ENCODE peak calls at places on chromosome 19, in six cellular contexts. L, A, Q, T, F and V are unnamed samples.

GRCh38 chr19:58545286-58546068 is 1.6 kb downstream of the TRIM28 start:
- DNase-seq in L (no peak), A (no peak), Q (no peak), T (no peak), F (no peak), V (no peak)

GRCh38 chr19:30651066-30651465 is 278.9 kb downstream of the ZNF536 start:
- DNase-seq in L (no peak), A (no peak), Q (no peak), T (no peak), F (no peak), V (no peak)

GRCh38 chr19:42255766-42256750 is 1.1 kb upstream of the ERF start:
- DNase-seq in L (no peak), A (no peak), Q (no peak), T (no peak), F (no peak), V (no peak)

GRCh38 chr19:31139871-31140505 is 209.2 kb downstream of the TSHZ3 start:
- DNase-seq in L (no peak), A (no peak), Q (no peak), T (no peak), F (no peak), V (no peak)

GRCh38 chr19:50835785-50836542 is 2.6 kb upstream of the KLK15 start:
- DNase-seq in L (peak), A (peak), Q (peak), T (peak), F (no peak), V (peak)

GRCh38 chr19:46840157-46840942 is 10.3 kb downstream of the AP2S1 start:
- DNase-seq in L (peak), A (peak), Q (no peak), T (peak), F (no peak), V (peak)

GRCh38 chr19:29154163-29154562 is 58.8 kb downstream of the UQCRFS1 start:
- DNase-seq in L (no peak), A (no peak), Q (no peak), T (no peak), F (no peak), V (no peak)

GRCh38 chr19:49677232-49677881 is at the start of gene PRMT1:
- DNase-seq in L (peak), A (no peak), Q (no peak), T (peak), F (no peak), V (no peak)

GRCh38 chr19:53507523-53508442 is 30.2 kb upstream of the ZNF331 start:
- DNase-seq in L (no peak), A (no peak), Q (no peak), T (peak), F (no peak), V (no peak)

GRCh38 chr19:34336781-34337271 is 28.2 kb upstream of the GPI start:
- DNase-seq in L (no peak), A (no peak), Q (no peak), T (no peak), F (no peak), V (no peak)

GRCh38 chr19:15115080-15115479 is 7.9 kb downstream of the SYDE1 start:
- DNase-seq in L (no peak), A (no peak), Q (no peak), T (no peak), F (no peak), V (no peak)

GRCh38 chr19:11420894-11421606 is 1.9 kb upstream of the RGL3 start:
- DNase-seq in L (peak), A (no peak), Q (no peak), T (no peak), F (no peak), V (no peak)

GRCh38 chr19:30371960-30372824 is at the start of gene ZNF536:
- DNase-seq in L (no peak), A (no peak), Q (no peak), T (no peak), F (no peak), V (no peak)

GRCh38 chr19:47239610-47240296 is 8.8 kb upstream of the BBC3 start:
- DNase-seq in L (no peak), A (no peak), Q (no peak), T (no peak), F (no peak), V (no peak)

GRCh38 chr19:29963576-29963975 is 21.5 kb downstream of the URI1 start:
- DNase-seq in L (no peak), A (no peak), Q (no peak), T (no peak), F (no peak), V (no peak)

GRCh38 chr19:12163841-12164240 is 945 bp downstream of the ZNF136 start:
- DNase-seq in L (peak), A (no peak), Q (no peak), T (no peak), F (no peak), V (no peak)

GRCh38 chr19:22144394-22144793 is 52.4 kb downstream of the ZNF676 start:
- DNase-seq in L (peak), A (no peak), Q (no peak), T (no peak), F (no peak), V (no peak)

GRCh38 chr19:1825909-1826556 is 14.0 kb upstream of the ATP8B3 start:
- DNase-seq in L (peak), A (peak), Q (no peak), T (peak), F (peak), V (peak)

GRCh38 chr19:31911577-31911976 is 433.8 kb upstream of the ZNF507 start:
- DNase-seq in L (no peak), A (no peak), Q (no peak), T (no peak), F (no peak), V (no peak)

GRCh38 chr19:21848706-21849105 is 12.7 kb upstream of the ZNF43 start:
- DNase-seq in L (no peak), A (no peak), Q (no peak), T (no peak), F (no peak), V (no peak)

GRCh38 chr19:6767357-6768235 is at the start of gene SH2D3A:
- DNase-seq in L (peak), A (peak), Q (peak), T (peak), F (peak), V (peak)

GRCh38 chr19:33683881-33684549 is 62.3 kb downstream of the CHST8 start:
- DNase-seq in L (peak), A (peak), Q (no peak), T (peak), F (peak), V (no peak)

GRCh38 chr19:23470873-23471555 is 75.7 kb upstream of the ZNF91 start:
- DNase-seq in L (no peak), A (no peak), Q (no peak), T (no peak), F (no peak), V (no peak)

GRCh38 chr19:38095411-38096308 is 128.4 kb downstream of the DPF1 start:
- DNase-seq in L (peak), A (peak), Q (peak), T (peak), F (peak), V (no peak)

GRCh38 chr19:10915511-10916091 is 12.8 kb downstream of the YIPF2 start:
- DNase-seq in L (no peak), A (no peak), Q (no peak), T (no peak), F (no peak), V (no peak)

GRCh38 chr19:4373601-4374441 is 26.5 kb downstream of the SH3GL1 start:
- DNase-seq in L (no peak), A (no peak), Q (no peak), T (no peak), F (no peak), V (no peak)

GRCh38 chr19:47699360-47699917 is 13.8 kb upstream of the EHD2 start:
- DNase-seq in L (peak), A (peak), Q (no peak), T (peak), F (no peak), V (peak)

GRCh38 chr19:45821570-45821969 is 6.5 kb upstream of the RSPH6A start:
- DNase-seq in L (no peak), A (no peak), Q (no peak), T (no peak), F (no peak), V (no peak)

GRCh38 chr19:32945260-32945659 is 26.5 kb downstream of the CEP89 start:
- DNase-seq in L (no peak), A (no peak), Q (no peak), T (no peak), F (no peak), V (no peak)

GRCh38 chr19:12913011-12913561 is 6.0 kb downstream of the SYCE2 start:
- DNase-seq in L (peak), A (no peak), Q (no peak), T (peak), F (no peak), V (no peak)

GRCh38 chr19:33404916-33405315 is 31.4 kb downstream of the CEBPG start:
- DNase-seq in L (no peak), A (no peak), Q (no peak), T (no peak), F (no peak), V (no peak)

GRCh38 chr19:11172576-11172975 is 17.0 kb upstream of the SPC24 start:
- DNase-seq in L (no peak), A (no peak), Q (no peak), T (no peak), F (no peak), V (no peak)

GRCh38 chr19:47729468-47729798 is 15.9 kb upstream of the NOP53 start:
- DNase-seq in L (peak), A (no peak), Q (no peak), T (no peak), F (no peak), V (no peak)

GRCh38 chr19:409006-409514 is at the start of gene C2CD4C:
- DNase-seq in L (peak), A (no peak), Q (no peak), T (no peak), F (no peak), V (no peak)

GRCh38 chr19:20333508-20333907 is 166.5 kb downstream of the ZNF486 start:
- DNase-seq in L (no peak), A (no peak), Q (no peak), T (no peak), F (no peak), V (no peak)

GRCh38 chr19:29528350-29528945 is 2.7 kb downstream of the VSTM2B start:
- DNase-seq in L (peak), A (peak), Q (peak), T (peak), F (peak), V (peak)

GRCh38 chr19:52734340-52734892 is 428 bp downstream of the ZNF611 start:
- DNase-seq in L (peak), A (no peak), Q (no peak), T (no peak), F (no peak), V (peak)

GRCh38 chr19:38455031-38455430 is 21.5 kb downstream of the RYR1 start:
- DNase-seq in L (no peak), A (no peak), Q (no peak), T (peak), F (no peak), V (no peak)

DNA sequence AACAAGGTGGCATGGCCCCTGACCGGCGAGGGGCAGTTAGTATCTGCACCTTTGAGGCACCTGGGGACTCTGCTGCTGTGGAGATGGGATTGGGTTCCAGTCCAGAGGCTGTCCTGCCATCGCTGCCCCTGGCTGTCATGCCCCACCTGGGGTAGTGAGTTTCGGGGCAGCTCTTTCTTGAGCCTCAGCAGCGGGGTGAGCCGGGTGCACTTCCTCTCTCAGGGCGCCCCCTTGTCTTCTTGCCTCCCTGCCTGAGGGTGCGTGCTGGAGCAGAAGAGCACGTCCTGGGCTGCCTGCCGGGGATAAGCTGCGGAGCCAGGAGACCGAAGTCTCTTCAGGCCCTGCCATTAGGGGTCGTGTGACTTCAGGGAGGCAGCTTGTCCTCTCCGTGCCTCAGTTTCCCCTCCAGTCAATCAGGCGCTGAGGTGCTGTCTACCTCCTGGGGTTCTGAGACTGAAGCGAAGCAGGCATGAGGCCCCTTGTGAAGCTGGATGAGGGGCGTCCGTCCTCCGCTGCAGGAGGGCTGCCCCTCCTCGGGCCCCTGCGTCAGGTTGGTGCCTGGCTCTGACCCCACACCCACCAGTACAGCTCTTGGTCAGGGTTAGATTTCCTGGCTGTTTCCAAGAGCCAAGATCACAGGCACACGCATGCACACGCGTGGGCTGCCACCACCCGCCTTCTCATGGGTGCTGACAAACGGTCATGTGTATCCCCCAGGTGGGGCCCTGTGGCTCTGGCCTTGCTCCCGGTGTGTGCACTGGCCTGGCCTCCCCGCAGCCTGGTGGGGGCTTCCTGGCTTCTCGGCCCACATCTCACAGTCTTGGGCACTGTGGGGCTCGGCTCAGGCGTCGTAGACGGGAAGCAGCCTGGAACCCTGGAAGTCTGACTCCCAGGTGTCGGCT is 8.3 kb downstream of the GNA11 start:
- DNase-seq in L (no peak), A (no peak), Q (no peak), T (no peak), F (no peak), V (no peak)
- TF ChIP-seq TAF1 in L (no peak), A (no peak), Q (no peak), T (no peak), F (no peak), V (no peak)

GRCh38 chr19:18500820-18501219 is 21.1 kb downstream of the ELL start:
- DNase-seq in L (no peak), A (no peak), Q (no peak), T (no peak), F (no peak), V (no peak)

GRCh38 chr19:18499055-18499775 is 22.7 kb downstream of the ELL start:
- DNase-seq in L (no peak), A (no peak), Q (no peak), T (no peak), F (no peak), V (no peak)

GRCh38 chr19:18501351-18501750 is 20.5 kb downstream of the ELL start:
- DNase-seq in L (no peak), A (no peak), Q (no peak), T (no peak), F (no peak), V (no peak)

GRCh38 chr19:18501832-18502231 is 20.0 kb downstream of the ELL start:
- DNase-seq in L (no peak), A (no peak), Q (no peak), T (no peak), F (no peak), V (no peak)

DNA sequence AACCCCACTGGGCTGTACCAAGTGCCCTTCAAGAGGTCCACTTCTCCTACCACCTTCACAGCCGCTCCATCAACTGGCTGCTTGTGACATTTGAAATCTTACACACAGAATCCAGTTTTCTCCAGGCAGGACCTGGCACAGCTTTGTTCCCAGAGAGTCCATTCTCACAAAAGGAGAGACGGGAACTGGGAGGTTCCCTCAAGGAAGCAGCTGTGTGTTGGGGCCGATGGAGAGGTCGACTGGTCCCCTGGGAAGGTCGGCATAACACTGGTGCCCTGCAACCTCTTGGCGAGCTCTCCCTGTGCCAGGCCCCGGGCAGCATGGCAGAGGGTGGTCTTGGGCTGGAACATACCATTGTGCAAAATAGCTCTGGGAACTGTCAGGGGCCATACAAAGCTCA is 21.5 kb downstream of the ELL start:
- DNase-seq in L (no peak), A (no peak), Q (no peak), T (no peak), F (no peak), V (no peak)
- TF ChIP-seq POLR2AphosphoS5 in L (no peak), A (no peak), Q (no peak), T (no peak), F (no peak), V (no peak)

DNA sequence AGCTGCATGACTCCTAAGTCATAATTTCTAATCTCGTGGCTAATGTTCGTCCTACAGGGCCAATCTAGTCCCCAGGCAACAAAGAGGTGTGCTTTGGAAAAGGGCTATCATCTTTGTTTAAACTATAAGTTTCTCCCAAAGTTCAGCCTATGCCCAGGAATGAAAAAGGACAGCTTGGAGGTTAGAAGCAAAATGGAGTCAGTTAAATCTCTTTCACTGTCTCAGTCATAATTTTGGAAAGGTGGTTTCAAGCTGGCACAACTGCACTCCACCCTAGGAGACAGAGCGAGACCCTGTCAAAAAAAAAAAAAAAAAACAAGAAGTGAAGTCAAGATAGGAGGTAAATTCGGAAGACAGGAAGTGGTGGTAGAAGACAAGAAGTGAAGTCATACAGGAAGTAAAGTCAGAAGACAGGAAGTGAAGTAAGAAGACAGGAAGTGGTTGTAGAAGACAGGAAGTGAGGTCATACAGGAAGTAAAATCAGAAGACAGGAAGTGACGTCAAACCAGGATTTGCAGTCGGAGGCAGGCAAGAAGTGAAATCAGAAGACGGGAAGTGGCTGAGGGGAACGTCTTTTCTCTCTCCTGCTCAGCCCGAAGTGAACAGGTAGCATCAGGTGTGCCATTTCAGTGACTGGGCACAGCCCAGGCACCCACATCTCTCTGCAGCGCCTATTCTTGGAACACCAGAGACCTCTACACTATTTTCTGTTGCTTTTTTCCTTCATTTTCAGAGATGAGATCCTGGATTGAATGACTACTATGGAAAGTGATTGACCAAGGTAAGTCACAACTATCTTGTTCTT is 32.2 kb downstream of the GP6 start:
- DNase-seq in L (peak), A (no peak), Q (peak), T (peak), F (no peak), V (no peak)
- TF ChIP-seq POLR2A in L (peak), A (no peak), Q (peak), T (no peak), F (peak), V (peak)

DNA sequence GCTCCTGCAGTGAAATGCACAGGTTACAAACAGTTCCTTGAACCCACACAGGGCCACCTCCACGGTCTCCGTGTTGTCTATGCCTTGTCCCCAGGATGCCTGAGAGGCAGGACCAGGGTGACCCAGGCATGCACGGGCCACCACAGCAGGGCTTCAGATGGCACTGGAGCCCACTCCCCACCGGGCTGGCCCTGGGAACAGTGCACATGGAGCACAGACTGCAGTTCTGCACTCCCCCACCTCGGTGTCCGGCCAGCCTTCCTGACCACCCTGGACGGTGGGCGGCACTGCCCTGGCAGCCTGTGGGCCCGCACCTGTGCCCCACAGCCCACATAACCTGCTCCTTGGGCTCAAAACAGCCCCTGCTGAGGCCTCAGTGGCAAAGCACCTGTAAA is 14.3 kb upstream of the SLC35E1 start:
- DNase-seq in L (no peak), A (no peak), Q (no peak), T (no peak), F (no peak), V (no peak)
- TF ChIP-seq TAF1 in L (no peak), A (no peak), Q (no peak), T (no peak), F (no peak), V (no peak)

DNA sequence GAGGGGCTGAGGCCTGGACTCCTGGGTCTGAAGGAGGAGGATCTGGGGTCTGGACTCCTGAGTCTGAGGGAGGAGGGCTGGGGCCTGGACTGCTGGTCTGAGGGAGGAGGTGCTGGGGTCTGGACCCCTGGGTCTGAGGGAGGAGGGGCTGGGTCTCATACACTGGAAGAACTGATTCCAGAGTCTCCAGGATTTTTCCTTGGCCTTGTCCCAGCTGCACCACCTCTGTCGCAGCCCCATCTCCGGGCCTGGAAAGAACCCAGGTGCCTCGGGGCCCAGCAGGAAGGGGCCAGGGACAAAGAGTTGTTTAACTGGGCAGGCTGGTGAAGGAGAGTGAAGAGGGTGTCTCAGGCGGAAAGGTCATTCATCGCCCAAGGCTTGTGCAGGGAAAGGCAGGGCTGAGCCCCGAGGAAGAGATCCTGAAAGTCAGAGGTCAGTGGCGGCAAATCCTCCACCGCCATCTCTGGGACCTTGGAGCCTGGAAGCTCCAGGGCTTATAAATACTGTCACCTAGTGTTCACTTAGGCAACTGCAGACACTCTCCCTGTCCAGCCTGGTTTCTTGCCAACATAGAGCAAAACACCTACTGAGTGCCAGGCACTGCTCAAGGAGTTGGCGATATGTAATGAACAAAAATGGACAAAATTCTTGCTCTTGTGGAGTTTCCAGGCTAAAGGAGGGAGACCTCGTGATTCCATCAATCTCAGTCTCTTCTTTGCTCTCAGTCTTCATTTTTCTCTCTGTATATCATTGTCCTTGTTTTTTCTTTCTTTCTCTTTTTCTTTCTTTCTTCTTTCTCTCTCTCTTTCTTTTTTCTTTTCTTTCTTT is 4.4 kb upstream of the KCNN4 start:
- DNase-seq in L (peak), A (no peak), Q (no peak), T (peak), F (no peak), V (no peak)
- TF ChIP-seq POLR2AphosphoS5 in L (no peak), A (no peak), Q (no peak), T (no peak), F (no peak), V (no peak)

GRCh38 chr19:8324186-8325050 is 3.1 kb downstream of the RPS28 start:
- DNase-seq in L (peak), A (no peak), Q (no peak), T (no peak), F (no peak), V (no peak)
- TF ChIP-seq POLR2A in L (peak), A (peak), Q (peak), T (no peak), F (peak), V (peak)